ENCODE peak calls at places on chromosome X, in ten cellular contexts. C is cardiac fibroblast, U is RWPE2, O is lung, H is epithelial cell of esophagus, Q is brain microvascular endothelial cell, M is neural progenitor cell, X is endothelial cell of umbilical vein, K is foreskin fibroblast, G is K562. N is an unnamed sample.

GRCh38 chrX:45781901-45782553 is 581.4 kb upstream of the DIPK2B start:
- DNase-seq in C (peak; percentile 80), H (peak; percentile 79), X (peak; percentile 43), K (peak; percentile 73), Q (no peak), U (no peak), M (peak; percentile 16), O (no peak), G (no peak), N (no peak)

GRCh38 chrX:41334866-41335589 is 1.1 kb downstream of the DDX3X start:
- DNase-seq in C (peak; percentile 53), O (peak; percentile 56), X (peak; percentile 43), G (peak; percentile 41), K (no peak), Q (peak; percentile 29), U (no peak), H (peak; percentile 32), M (no peak), N (no peak)

GRCh38 chrX:104172121-104172520 is 5.9 kb downstream of the FAM199X start:
- DNase-seq in O (no peak), X (no peak), K (no peak), H (no peak), C (no peak), U (no peak), M (no peak), G (no peak), Q (no peak), N (no peak)

GRCh38 chrX:39476596-39476995 is 621.2 kb downstream of the BCOR start:
- DNase-seq in K (no peak), M (peak; percentile 56), U (no peak), O (no peak), C (no peak), G (peak; percentile 15), Q (no peak), X (no peak), H (no peak), N (no peak)

GRCh38 chrX:109619816-109620215 is 5.2 kb downstream of the KCNE5 start:
- DNase-seq in M (no peak), H (no peak), K (no peak), O (no peak), Q (no peak), U (no peak), C (no peak), G (no peak), X (no peak), N (no peak)

GRCh38 chrX:18271725-18272124 is 51.0 kb upstream of the BEND2 start:
- DNase-seq in G (no peak), X (no peak), K (no peak), Q (no peak), M (no peak), H (no peak), U (no peak), O (no peak), C (no peak), N (no peak)

GRCh38 chrX:108420481-108420880 is 17.7 kb downstream of the COL4A6 start:
- DNase-seq in G (no peak), O (no peak), H (no peak), U (no peak), X (no peak), M (no peak), K (no peak), C (no peak), Q (no peak), N (no peak)

GRCh38 chrX:112734250-112734649 is 54.5 kb upstream of the LHFPL1 start:
- DNase-seq in M (no peak), H (no peak), G (no peak), Q (no peak), O (no peak), X (no peak), U (no peak), C (peak; percentile 16), K (no peak), N (no peak)

GRCh38 chrX:48021026-48021900 is 14.5 kb downstream of the SPACA5 start:
- DNase-seq in H (peak; percentile 77), X (peak; percentile 84), U (no peak), C (peak; percentile 87), G (peak; percentile 25), O (peak; percentile 75), Q (peak; percentile 73), K (peak; percentile 67), M (peak; percentile 72), N (peak; percentile 34)

GRCh38 chrX:44974462-44974861 is 101.5 kb downstream of the KDM6A start:
- DNase-seq in G (no peak), O (no peak), C (peak; percentile 53), X (peak; percentile 50), U (no peak), K (peak; percentile 3), M (no peak), Q (peak; percentile 25), H (peak; percentile 64), N (no peak)

GRCh38 chrX:39720945-39721344 is 376.8 kb downstream of the BCOR start:
- DNase-seq in C (no peak), M (no peak), H (no peak), U (no peak), K (no peak), X (no peak), G (no peak), Q (no peak), O (no peak), N (no peak)

GRCh38 chrX:46577116-46578005 is 3.8 kb downstream of the CHST7 start:
- DNase-seq in K (no peak), G (no peak), Q (peak; percentile 37), U (no peak), H (peak; percentile 35), O (no peak), M (no peak), C (peak; percentile 68), X (no peak), N (no peak)

GRCh38 chrX:140050906-140051305 is 85.6 kb upstream of the CXorf66 start:
- DNase-seq in M (no peak), U (no peak), Q (no peak), C (peak; percentile 8), G (no peak), O (no peak), K (no peak), X (no peak), H (peak; percentile 21), N (no peak)
- TF ChIP-seq CTCF in M (peak; percentile 62), U (peak; percentile 46), Q (peak; percentile 50), C (peak; percentile 20), G (no peak), O (no peak), K (peak; percentile 10), X (peak; percentile 2), H (peak; percentile 41), N (no peak)

GRCh38 chrX:97387004-97387403 is 503.3 kb downstream of the RPA4 start:
- DNase-seq in C (no peak), M (no peak), Q (no peak), O (no peak), U (no peak), G (no peak), X (no peak), K (no peak), H (no peak), N (no peak)
- H3K4me3 ChIP-seq in C (no peak overlapping the region), M (no peak overlapping the region), Q (no peak overlapping the region), O (no peak overlapping the region), U (no peak overlapping the region), G (no peak overlapping the region), X (no peak overlapping the region), K (no peak overlapping the region), H (no peak overlapping the region), N (no peak overlapping the region)

GRCh38 chrX:125103693-125104092 is 216.0 kb upstream of the TEX13C start:
- DNase-seq in U (no peak), X (no peak), M (no peak), K (no peak), O (peak; percentile 31), Q (no peak), H (no peak), C (no peak), G (no peak), N (no peak)
- TF ChIP-seq CTCF in U (no peak), X (no peak), M (no peak), K (no peak), O (no peak), Q (no peak), H (no peak), C (no peak), G (no peak), N (no peak)

DNA sequence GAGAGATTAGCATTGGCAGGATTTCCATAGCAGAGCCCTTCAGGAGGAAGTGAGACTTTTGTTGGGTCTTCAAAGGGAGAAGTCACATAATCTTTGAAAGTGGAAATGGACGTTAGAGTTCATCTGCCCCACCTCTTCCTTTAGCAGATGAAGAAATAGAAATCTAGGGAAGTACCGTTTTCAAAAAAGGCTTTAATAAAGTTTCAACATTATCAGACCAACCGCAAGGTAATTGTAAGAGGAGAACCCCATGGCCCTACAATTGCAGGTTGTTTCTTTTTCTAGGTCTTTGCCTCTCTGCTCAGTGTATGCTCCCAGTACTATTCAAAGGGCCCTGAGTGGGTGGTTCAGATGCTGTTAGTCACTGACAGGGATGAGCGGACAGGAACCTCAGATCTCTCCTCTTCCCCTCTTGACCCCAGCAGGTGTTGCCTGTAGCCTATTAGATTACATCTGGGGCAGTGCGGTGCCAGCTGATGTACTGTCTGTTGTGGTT is 48.6 kb upstream of the AP1S2 start:
- DNase-seq in C (no peak), Q (no peak), U (no peak), K (no peak), X (no peak), H (no peak), M (no peak), G (no peak), O (no peak), N (no peak)
- H3K4me3 ChIP-seq in C (no peak overlapping the region), Q (no peak overlapping the region), U (no peak overlapping the region), K (no peak overlapping the region), X (no peak overlapping the region), H (no peak overlapping the region), M (no peak overlapping the region), G (no peak overlapping the region), O (no peak overlapping the region), N (no peak overlapping the region)

DNA sequence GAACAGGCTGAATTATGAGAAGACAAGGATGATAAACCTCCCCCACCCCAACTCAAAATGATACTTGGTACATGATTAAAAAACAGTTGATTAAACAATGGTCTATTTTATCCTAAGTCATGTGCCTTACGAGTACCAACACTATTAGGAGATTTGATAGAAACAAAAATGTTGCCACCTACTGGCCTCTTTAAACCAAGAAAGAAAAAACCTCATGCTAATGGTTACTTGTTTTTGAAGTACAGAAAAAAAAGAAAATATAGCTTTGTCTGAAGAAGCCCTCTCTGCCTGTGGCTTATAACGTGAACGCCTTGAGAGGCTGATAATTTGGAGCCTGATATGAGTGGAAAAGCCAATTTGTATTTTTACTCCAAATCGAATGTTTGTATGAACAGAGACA is 538.2 kb downstream of the DMD start:
- DNase-seq in C (peak; percentile 39), G (no peak), O (no peak), U (no peak), Q (peak; percentile 1), H (peak; percentile 16), X (peak; percentile 0), M (peak; percentile 20), K (no peak), N (no peak)
- TF ChIP-seq CTCF in C (peak; percentile 15), G (no peak), O (no peak), U (peak; percentile 26), Q (no peak), H (no peak), X (no peak), M (peak; percentile 56), K (no peak), N (no peak)